ENCODE peak calls at places on chromosomes 5 and 9, in six cellular contexts. M is skeletal muscle cell, G is tibial artery, J is suprapubic skin, C is NCI-H2171 treated with DMSO at 0.1 percent for 48 hours, Y is fibroblast of mammary gland. Q is an unnamed sample.
A peak's percentile ranks its signal among the peaks of the same experiment; 100 is the strongest.

GRCh38 chr9:99126312-99126711 is 21.4 kb downstream of the TGFBR1 start:
- DNase-seq in M (no peak), G (no peak), J (no peak), C (no peak), Y (peak; percentile 43), Q (no peak)

GRCh38 chr5:102152906-102153787 is 142.9 kb downstream of the SLCO4C1 start:
- DNase-seq in M (no peak), J (no peak), C (peak; percentile 4), Y (peak; percentile 4), G (no peak), Q (no peak)

GRCh38 chr5:115033861-115034260 is 135.8 kb downstream of the TRIM36 start:
- DNase-seq in C (no peak), J (no peak), G (no peak), M (no peak), Y (peak; percentile 4), Q (no peak)

GRCh38 chr5:33195431-33196128 is 245.2 kb upstream of the TARS1 start:
- DNase-seq in Y (peak; percentile 37), C (no peak), J (no peak), M (peak; percentile 32), G (no peak), Q (no peak)

GRCh38 chr5:65334077-65334476 is 147.6 kb downstream of the ADAMTS6 start:
- DNase-seq in Y (no peak), G (no peak), J (no peak), C (peak; percentile 76), M (no peak), Q (no peak)

GRCh38 chr5:72195581-72195980 is 88.3 kb downstream of the MAP1B start:
- DNase-seq in Y (no peak), M (no peak), J (no peak), C (no peak), G (no peak), Q (no peak)

GRCh38 chr5:103929310-103930003 is 366.9 kb upstream of the NUDT12 start:
- DNase-seq in M (no peak), Y (peak; percentile 1), C (no peak), G (no peak), J (no peak), Q (no peak)

GRCh38 chr9:4301971-4302427 is 2.1 kb upstream of the GLIS3 start:
- DNase-seq in G (peak; percentile 83), Y (peak; percentile 100), J (peak; percentile 61), M (peak; percentile 100), C (no peak), Q (peak; percentile 83)

GRCh38 chr5:151459680-151460079 is 12.3 kb downstream of the SLC36A1 start:
- DNase-seq in C (no peak), M (no peak), G (no peak), Y (no peak), J (no peak), Q (no peak)

GRCh38 chr9:98709968-98710965 is 1.5 kb upstream of the GABBR2 start:
- DNase-seq in J (no peak), Y (peak; percentile 68), C (no peak), M (peak; percentile 16), G (no peak), Q (no peak)

GRCh38 chr5:139796061-139796806 is 626 bp downstream of the PSD2 start:
- DNase-seq in C (no peak), J (no peak), G (no peak), Y (no peak), M (no peak), Q (no peak)

GRCh38 chr5:24644757-24645156 is at the start of gene CDH10:
- DNase-seq in G (no peak), M (no peak), Y (no peak), C (no peak), J (no peak), Q (no peak)

GRCh38 chr9:33620738-33621439 is 96.8 kb downstream of the ANKRD18B start:
- DNase-seq in Y (peak; percentile 57), M (peak; percentile 53), G (no peak), C (peak; percentile 82), J (no peak), Q (no peak)

GRCh38 chr5:43627028-43627427 is 24.0 kb downstream of the NNT start:
- DNase-seq in G (peak; percentile 28), Y (peak; percentile 85), J (no peak), M (peak; percentile 53), C (peak; percentile 51), Q (no peak)

GRCh38 chr5:32346869-32347268 is 34.1 kb upstream of the MTMR12 start:
- DNase-seq in C (no peak), G (no peak), Y (no peak), M (no peak), J (no peak), Q (no peak)

GRCh38 chr5:120207139-120207538 is 257.0 kb upstream of the PRR16 start:
- DNase-seq in C (no peak), Y (peak; percentile 50), M (no peak), G (no peak), J (no peak), Q (no peak)

GRCh38 chr5:154221371-154221896 is 30.9 kb downstream of the GALNT10 start:
- DNase-seq in J (no peak), Y (peak; percentile 84), G (peak; percentile 42), M (peak; percentile 57), C (no peak), Q (peak; percentile 68)

GRCh38 chr5:150124111-150124557 is 31.5 kb downstream of the PDGFRB start:
- DNase-seq in M (no peak), C (no peak), G (no peak), J (no peak), Y (no peak), Q (no peak)

Q was measured in coronary artery.